ENCODE peak calls at places on chromosomes 4 and X, in four cellular contexts. E, S, P and Y are unnamed samples.

GRCh38 chr4:1588306-1588705 is 95.8 kb downstream of the FAM53A start:
- DNase-seq in E (no peak), S (no peak), P (no peak), Y (no peak)

GRCh38 chr4:6410078-6410477 is 62.3 kb downstream of the PPP2R2C start:
- DNase-seq in E (no peak), S (no peak), P (no peak), Y (no peak)

GRCh38 chr4:170089743-170090666 is at the start of gene AADAT:
- DNase-seq in E (peak; percentile 73), S (peak; percentile 4), P (peak; percentile 82), Y (peak; percentile 19)

GRCh38 chr4:48949518-48950207 is 36.4 kb upstream of the CWH43 start:
- DNase-seq in E (no peak), S (no peak), P (no peak), Y (no peak)

GRCh38 chrX:88990882-88991582 is 244.0 kb downstream of the CPXCR1 start:
- DNase-seq in E (no peak), S (no peak), P (no peak), Y (no peak)

GRCh38 chrX:46913710-46914109 is 1.5 kb downstream of the JADE3 start:
- DNase-seq in E (no peak), S (peak; percentile 53), P (no peak), Y (no peak)

GRCh38 chr4:117164338-117164737 is 79.0 kb upstream of the TRAM1L1 start:
- DNase-seq in E (peak; percentile 12), S (peak; percentile 16), P (no peak), Y (no peak)

GRCh38 chr4:73222466-73223257 is 35.9 kb downstream of the ANKRD17 start:
- DNase-seq in E (peak; percentile 83), S (peak; percentile 89), P (peak; percentile 59), Y (peak; percentile 90)

DNA sequence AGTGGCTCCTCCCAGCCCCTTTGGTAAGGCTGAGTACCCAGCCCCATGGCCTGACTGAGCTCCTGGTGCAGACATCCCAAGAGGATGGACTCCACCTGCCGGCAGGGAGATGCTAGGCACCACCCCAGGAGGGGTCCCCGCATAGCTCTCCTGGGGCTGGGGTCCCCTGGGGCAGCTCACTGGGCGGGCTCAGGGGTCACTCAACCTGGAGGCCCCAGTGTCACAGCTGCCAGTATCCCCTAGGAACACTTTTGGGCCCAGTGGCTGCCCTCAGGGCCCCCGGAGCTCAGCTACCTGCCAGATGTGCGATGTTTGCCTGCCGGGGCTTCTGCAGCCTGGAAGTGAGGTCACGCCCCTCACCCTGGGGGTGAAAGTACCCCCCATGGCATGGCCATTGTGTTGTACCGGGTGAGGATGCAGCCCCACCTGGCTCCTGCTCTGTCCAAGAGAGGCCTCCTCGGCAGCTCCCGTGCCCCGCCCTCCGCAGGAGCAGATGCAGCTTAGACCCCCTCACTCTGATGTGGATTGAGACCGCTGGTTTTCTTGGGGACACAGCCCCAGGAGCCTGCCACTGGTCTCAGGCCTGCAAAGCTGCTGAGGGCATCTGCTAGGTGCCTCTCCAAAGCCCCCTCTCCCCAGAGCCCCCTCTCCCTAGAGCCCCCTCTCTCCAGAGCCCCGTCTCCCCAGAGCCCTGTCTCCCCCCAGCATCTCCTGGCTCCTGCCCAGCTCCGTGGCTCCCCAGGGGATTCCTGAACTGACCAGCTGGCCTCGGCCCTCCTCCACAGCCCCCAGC is 6.7 kb upstream of the HGFAC start:
- DNase-seq in E (no peak), S (no peak), P (no peak), Y (no peak)
- TF ChIP-seq CTCF in E (no peak), S (peak; percentile 13), P (no peak), Y (peak; percentile 36)

DNA sequence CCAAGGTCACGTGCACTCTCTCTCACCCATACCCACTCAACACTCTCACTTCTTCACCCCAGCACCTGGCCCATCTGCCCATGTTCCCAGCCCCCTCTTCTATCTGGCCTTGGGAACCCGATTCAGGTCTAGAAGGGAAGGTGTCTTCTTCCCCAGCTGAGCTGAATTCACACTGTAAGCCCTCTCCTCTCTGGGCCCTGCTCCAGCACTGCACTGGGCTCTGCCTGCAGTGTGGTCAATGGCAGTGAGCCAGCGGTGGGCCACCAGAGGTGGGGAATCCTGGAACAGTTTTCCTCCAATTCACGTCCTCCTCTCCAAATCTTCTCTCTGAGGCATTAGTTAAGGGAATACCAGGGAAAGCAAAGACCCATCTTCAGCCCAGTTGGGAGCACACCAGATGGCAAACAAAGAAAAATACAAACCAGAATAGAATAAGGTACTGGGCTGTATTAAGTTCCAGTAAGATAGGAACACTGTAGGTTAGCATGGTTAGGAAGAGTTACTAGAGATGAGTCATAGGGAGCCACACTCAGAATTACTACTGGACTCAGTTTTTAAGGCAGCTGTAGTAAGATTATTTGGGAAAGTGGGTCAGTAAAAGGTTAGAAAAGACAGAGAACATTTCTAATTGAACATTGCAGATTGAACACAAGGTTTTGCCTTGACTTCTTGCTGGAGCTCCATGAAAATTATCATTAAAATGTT is 5.0 kb downstream of the AWAT2 start:
- DNase-seq in E (no peak), S (no peak), P (no peak), Y (no peak)
- H3K4me3 ChIP-seq in E (no peak overlapping the region), S (no peak overlapping the region), P (no peak overlapping the region), Y (no peak overlapping the region)

GRCh38 chr4:34676390-34676789 is 1567.9 kb downstream of the ARAP2 start:
- DNase-seq in E (peak; percentile 29), S (no peak), P (no peak), Y (no peak)

DNA sequence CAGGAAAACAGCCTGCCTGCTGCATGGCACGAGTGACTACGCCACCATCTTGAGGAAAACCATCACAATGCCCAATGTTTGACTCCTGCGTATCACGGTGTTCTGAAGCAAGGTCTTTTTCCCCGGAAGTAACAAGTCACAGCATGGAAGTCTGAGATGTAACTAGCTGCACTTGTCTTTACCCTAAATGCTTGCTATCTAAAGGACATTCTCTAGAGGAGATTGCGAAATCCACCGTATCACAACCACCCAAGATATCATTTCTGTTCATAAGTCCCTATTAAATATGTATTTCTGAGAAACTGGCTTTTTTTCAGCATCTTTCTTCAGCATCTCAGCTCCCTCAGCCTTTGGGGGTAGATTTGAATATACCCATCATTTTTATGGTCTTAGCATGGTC is 1565.1 kb downstream of the ARAP2 start:
- DNase-seq in E (no peak), S (no peak), P (no peak), Y (no peak)
- TF ChIP-seq CTCF in E (no peak), S (no peak), P (no peak), Y (no peak)

GRCh38 chr4:54061067-54061466 is 3.3 kb downstream of the CHIC2 start:
- DNase-seq in E (no peak), S (no peak), P (no peak), Y (no peak)

GRCh38 chr4:54055494-54055893 is 8.9 kb downstream of the CHIC2 start:
- DNase-seq in E (no peak), S (no peak), P (no peak), Y (no peak)

GRCh38 chr4:54054501-54054900 is 9.9 kb downstream of the CHIC2 start:
- DNase-seq in E (no peak), S (no peak), P (no peak), Y (no peak)

GRCh38 chr4:54056360-54056759 is 8.0 kb downstream of the CHIC2 start:
- DNase-seq in E (no peak), S (no peak), P (no peak), Y (no peak)

DNA sequence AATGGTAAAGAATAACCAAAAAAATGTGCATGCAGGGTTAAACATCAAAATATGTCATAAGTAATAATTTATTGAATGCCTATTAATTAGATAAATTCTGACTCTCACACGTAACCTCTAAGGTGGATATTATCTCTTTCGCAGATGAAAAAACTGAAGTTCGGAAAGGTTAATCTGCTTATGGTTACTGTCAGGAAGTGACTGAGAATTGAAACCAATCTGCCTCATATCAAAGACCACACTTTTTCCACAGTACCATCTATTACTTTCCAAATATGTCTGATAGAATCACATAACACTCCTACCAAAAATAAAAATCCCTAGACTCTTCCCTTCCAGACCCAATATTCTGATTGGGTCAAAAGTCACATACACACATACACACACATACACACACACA is 6.2 kb downstream of the CHIC2 start:
- DNase-seq in E (no peak), S (no peak), P (no peak), Y (no peak)
- H3K4me3 ChIP-seq in E (no peak overlapping the region), S (no peak overlapping the region), P (no peak overlapping the region), Y (no peak overlapping the region)

DNA sequence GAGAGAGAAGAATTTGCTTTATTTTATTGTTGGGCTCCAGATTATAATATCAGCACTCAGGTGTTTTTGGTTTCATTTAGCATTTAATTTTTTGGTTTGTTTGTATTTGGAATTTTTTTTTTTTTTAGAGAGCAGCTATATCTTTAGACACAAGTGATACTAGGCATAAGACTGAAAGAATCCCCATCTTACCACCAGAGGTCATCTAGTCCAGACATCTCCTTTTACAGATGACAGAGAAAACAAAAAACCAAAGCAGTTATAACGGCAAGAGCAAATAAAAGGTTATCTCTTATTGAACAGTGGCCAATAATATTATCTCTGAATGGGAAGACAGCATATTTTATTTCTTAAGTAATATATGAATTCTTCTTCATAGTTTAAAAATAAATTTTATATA is 22.8 kb downstream of the USP38 start:
- DNase-seq in E (no peak), S (no peak), P (no peak), Y (no peak)
- TF ChIP-seq CTCF in E (no peak), S (no peak), P (no peak), Y (no peak)

GRCh38 chrX:17939724-17940123 is 78.6 kb upstream of the RAI2 start:
- DNase-seq in E (no peak), S (no peak), P (no peak), Y (no peak)

GRCh38 chrX:17944833-17945497 is 83.9 kb upstream of the RAI2 start:
- DNase-seq in E (no peak), S (peak; percentile 17), P (no peak), Y (no peak)
- H3K4me3 ChIP-seq in E (no peak overlapping the region), S (no peak overlapping the region), P (no peak overlapping the region), Y (no peak overlapping the region)

GRCh38 chr4:183333983-183334382 is 11.8 kb upstream of the CLDN24 start:
- DNase-seq in E (peak; percentile 62), S (no peak), P (no peak), Y (no peak)

GRCh38 chr4:183337833-183338232 is 15.6 kb upstream of the CLDN24 start:
- DNase-seq in E (no peak), S (peak; percentile 72), P (no peak), Y (no peak)

GRCh38 chr4:183335369-183335940 is 13.2 kb upstream of the CLDN24 start:
- DNase-seq in E (peak; percentile 68), S (peak; percentile 56), P (no peak), Y (peak; percentile 36)

GRCh38 chr4:183333202-183333601 is 11.0 kb upstream of the CLDN24 start:
- DNase-seq in E (no peak), S (no peak), P (no peak), Y (no peak)

DNA sequence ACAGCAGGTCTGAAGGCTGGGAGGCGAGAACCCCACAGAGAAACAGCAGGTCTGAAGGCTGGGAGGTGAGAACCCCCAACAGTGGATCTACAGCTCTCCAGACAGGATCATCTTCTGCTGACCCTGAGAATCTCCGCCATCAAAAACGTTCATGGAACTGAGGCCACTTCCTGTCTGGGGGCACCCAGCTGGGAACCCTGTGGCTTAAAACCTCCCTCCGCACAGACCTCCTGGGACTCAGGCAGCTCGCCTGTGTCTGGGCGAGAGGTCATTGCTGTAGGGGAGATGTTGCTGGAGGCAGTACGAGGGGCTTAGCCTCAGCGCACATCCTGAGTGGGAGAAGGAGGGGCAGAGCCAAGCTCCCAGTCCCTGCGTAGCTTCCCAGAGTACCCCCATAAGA is 15.1 kb upstream of the CLDN24 start:
- DNase-seq in E (no peak), S (peak; percentile 75), P (no peak), Y (no peak)
- TF ChIP-seq CTCF in E (no peak), S (no peak), P (no peak), Y (no peak)